ENCODE peak calls at places on chromosomes 5 and 9, in six cellular contexts. One of them, this sample, is unnamed.

GRCh38 chr5:122129332-122129731 is at the start of gene ZNF474:
- DNase-seq in astrocyte of the spinal cord: peak
- DNase-seq in spleen: no peak
- DNase-seq in activated B cell treated with CpG ODN at 0.5 μM for 24 hours: no peak
- DNase-seq in AG10803: peak
- DNase-seq in OCI-LY7: no peak
- DNase-seq in this sample: peak

GRCh38 chr9:114344188-114344566 is 14.5 kb downstream of the ORM2 start:
- DNase-seq in OCI-LY7: no peak
- DNase-seq in AG10803: no peak
- DNase-seq in astrocyte of the spinal cord: no peak
- DNase-seq in activated B cell treated with CpG ODN at 0.5 μM for 24 hours: no peak
- DNase-seq in spleen: peak
- DNase-seq in this sample: no peak

GRCh38 chr9:129306318-129306973 is 128.4 kb upstream of the IER5L start:
- DNase-seq in spleen: peak
- DNase-seq in OCI-LY7: no peak
- DNase-seq in activated B cell treated with CpG ODN at 0.5 μM for 24 hours: no peak
- DNase-seq in AG10803: no peak
- DNase-seq in astrocyte of the spinal cord: no peak
- DNase-seq in this sample: no peak

GRCh38 chr5:77851229-77852067 is 75.3 kb upstream of the TBCA start:
- DNase-seq in OCI-LY7: no peak
- DNase-seq in astrocyte of the spinal cord: no peak
- DNase-seq in activated B cell treated with CpG ODN at 0.5 μM for 24 hours: peak
- DNase-seq in AG10803: peak
- DNase-seq in spleen: peak
- DNase-seq in this sample: peak

GRCh38 chr5:179698935-179699639 is at the start of gene CANX:
- DNase-seq in OCI-LY7: no peak
- DNase-seq in activated B cell treated with CpG ODN at 0.5 μM for 24 hours: no peak
- DNase-seq in AG10803: no peak
- DNase-seq in astrocyte of the spinal cord: peak
- DNase-seq in spleen: no peak
- DNase-seq in this sample: no peak

GRCh38 chr5:124043456-124043855 is 531.5 kb downstream of the CSNK1G3 start:
- DNase-seq in astrocyte of the spinal cord: no peak
- DNase-seq in OCI-LY7: peak
- DNase-seq in AG10803: no peak
- DNase-seq in activated B cell treated with CpG ODN at 0.5 μM for 24 hours: no peak
- DNase-seq in spleen: no peak
- DNase-seq in this sample: no peak

GRCh38 chr5:160021818-160022446 is 13.0 kb downstream of the TTC1 start:
- DNase-seq in activated B cell treated with CpG ODN at 0.5 μM for 24 hours: no peak
- DNase-seq in spleen: no peak
- DNase-seq in OCI-LY7: peak
- DNase-seq in astrocyte of the spinal cord: peak
- DNase-seq in AG10803: peak
- DNase-seq in this sample: peak

GRCh38 chr5:142192799-142193428 is 84.3 kb downstream of the NDFIP1 start:
- DNase-seq in activated B cell treated with CpG ODN at 0.5 μM for 24 hours: no peak
- DNase-seq in astrocyte of the spinal cord: no peak
- DNase-seq in spleen: no peak
- DNase-seq in AG10803: no peak
- DNase-seq in OCI-LY7: no peak
- DNase-seq in this sample: no peak

GRCh38 chr9:115234094-115234493 is 116.1 kb upstream of the TNC start:
- DNase-seq in astrocyte of the spinal cord: peak
- DNase-seq in spleen: no peak
- DNase-seq in OCI-LY7: no peak
- DNase-seq in AG10803: peak
- DNase-seq in activated B cell treated with CpG ODN at 0.5 μM for 24 hours: no peak
- DNase-seq in this sample: no peak

GRCh38 chr9:125049212-125049611 is 94.1 kb downstream of the SCAI start:
- DNase-seq in OCI-LY7: no peak
- DNase-seq in activated B cell treated with CpG ODN at 0.5 μM for 24 hours: no peak
- DNase-seq in AG10803: no peak
- DNase-seq in astrocyte of the spinal cord: no peak
- DNase-seq in spleen: no peak
- DNase-seq in this sample: no peak

GRCh38 chr5:149452007-149452664 is 73.0 kb upstream of the IL17B start:
- DNase-seq in activated B cell treated with CpG ODN at 0.5 μM for 24 hours: no peak
- DNase-seq in spleen: no peak
- DNase-seq in OCI-LY7: peak
- DNase-seq in AG10803: peak
- DNase-seq in astrocyte of the spinal cord: peak
- DNase-seq in this sample: peak

GRCh38 chr5:94245608-94246007 is 372.8 kb downstream of the KIAA0825 start:
- DNase-seq in OCI-LY7: no peak
- DNase-seq in activated B cell treated with CpG ODN at 0.5 μM for 24 hours: no peak
- DNase-seq in AG10803: peak
- DNase-seq in astrocyte of the spinal cord: peak
- DNase-seq in spleen: no peak
- DNase-seq in this sample: no peak

GRCh38 chr5:120538149-120538548 is 74.0 kb downstream of the PRR16 start:
- DNase-seq in OCI-LY7: no peak
- DNase-seq in AG10803: peak
- DNase-seq in activated B cell treated with CpG ODN at 0.5 μM for 24 hours: no peak
- DNase-seq in astrocyte of the spinal cord: peak
- DNase-seq in spleen: no peak
- DNase-seq in this sample: no peak

GRCh38 chr9:126773004-126773607 is 31.7 kb upstream of the ZBTB43 start:
- DNase-seq in astrocyte of the spinal cord: no peak
- DNase-seq in spleen: no peak
- DNase-seq in OCI-LY7: no peak
- DNase-seq in activated B cell treated with CpG ODN at 0.5 μM for 24 hours: no peak
- DNase-seq in AG10803: no peak
- DNase-seq in this sample: peak

GRCh38 chr5:60261732-60262131 is 368.2 kb upstream of the PDE4D start:
- DNase-seq in astrocyte of the spinal cord: no peak
- DNase-seq in activated B cell treated with CpG ODN at 0.5 μM for 24 hours: no peak
- DNase-seq in spleen: no peak
- DNase-seq in AG10803: no peak
- DNase-seq in OCI-LY7: no peak
- DNase-seq in this sample: no peak

GRCh38 chr5:173187054-173187743 is 42.9 kb downstream of the BNIP1 start:
- DNase-seq in AG10803: no peak
- DNase-seq in activated B cell treated with CpG ODN at 0.5 μM for 24 hours: no peak
- DNase-seq in astrocyte of the spinal cord: no peak
- DNase-seq in OCI-LY7: peak
- DNase-seq in spleen: no peak
- DNase-seq in this sample: no peak

GRCh38 chr5:180658774-180659564 is 9.6 kb upstream of the FLT4 start:
- DNase-seq in spleen: no peak
- DNase-seq in OCI-LY7: no peak
- DNase-seq in AG10803: no peak
- DNase-seq in astrocyte of the spinal cord: no peak
- DNase-seq in activated B cell treated with CpG ODN at 0.5 μM for 24 hours: no peak
- DNase-seq in this sample: no peak

GRCh38 chr9:91033802-91034201 is 232.2 kb downstream of the SYK start:
- DNase-seq in AG10803: no peak
- DNase-seq in astrocyte of the spinal cord: no peak
- DNase-seq in activated B cell treated with CpG ODN at 0.5 μM for 24 hours: no peak
- DNase-seq in spleen: peak
- DNase-seq in OCI-LY7: peak
- DNase-seq in this sample: peak

GRCh38 chr5:83711982-83712601 is 8.6 kb downstream of the HAPLN1 start:
- DNase-seq in spleen: no peak
- DNase-seq in astrocyte of the spinal cord: peak
- DNase-seq in OCI-LY7: peak
- DNase-seq in AG10803: peak
- DNase-seq in activated B cell treated with CpG ODN at 0.5 μM for 24 hours: no peak
- DNase-seq in this sample: peak

GRCh38 chr5:123359454-123359853 is 63.7 kb downstream of the CEP120 start:
- DNase-seq in OCI-LY7: peak
- DNase-seq in astrocyte of the spinal cord: no peak
- DNase-seq in AG10803: no peak
- DNase-seq in spleen: no peak
- DNase-seq in activated B cell treated with CpG ODN at 0.5 μM for 24 hours: no peak
- DNase-seq in this sample: no peak

GRCh38 chr9:87712801-87713277 is 13.1 kb upstream of the CTSL start:
- DNase-seq in OCI-LY7: no peak
- DNase-seq in AG10803: no peak
- DNase-seq in spleen: no peak
- DNase-seq in astrocyte of the spinal cord: no peak
- DNase-seq in activated B cell treated with CpG ODN at 0.5 μM for 24 hours: no peak
- DNase-seq in this sample: no peak

GRCh38 chr5:115549154-115549553 is 4.6 kb upstream of the FEM1C start:
- DNase-seq in AG10803: no peak
- DNase-seq in astrocyte of the spinal cord: no peak
- DNase-seq in activated B cell treated with CpG ODN at 0.5 μM for 24 hours: no peak
- DNase-seq in spleen: no peak
- DNase-seq in OCI-LY7: peak
- DNase-seq in this sample: no peak
- TF ChIP-seq CTCF in AG10803: no peak
- TF ChIP-seq CTCF in astrocyte of the spinal cord: peak
- TF ChIP-seq CTCF in activated B cell treated with CpG ODN at 0.5 μM for 24 hours: no peak
- TF ChIP-seq CTCF in spleen: no peak
- TF ChIP-seq CTCF in OCI-LY7: peak
- TF ChIP-seq CTCF in this sample: no peak

GRCh38 chr9:928363-929042 is 48.0 kb upstream of the DMRT3 start:
- DNase-seq in spleen: no peak
- DNase-seq in astrocyte of the spinal cord: no peak
- DNase-seq in activated B cell treated with CpG ODN at 0.5 μM for 24 hours: no peak
- DNase-seq in AG10803: no peak
- DNase-seq in OCI-LY7: peak
- DNase-seq in this sample: peak
- TF ChIP-seq CTCF in spleen: no peak
- TF ChIP-seq CTCF in astrocyte of the spinal cord: peak
- TF ChIP-seq CTCF in activated B cell treated with CpG ODN at 0.5 μM for 24 hours: no peak
- TF ChIP-seq CTCF in AG10803: peak
- TF ChIP-seq CTCF in OCI-LY7: peak
- TF ChIP-seq CTCF in this sample: peak

GRCh38 chr9:3336951-3337350 is 188.8 kb downstream of the RFX3 start:
- DNase-seq in AG10803: no peak
- DNase-seq in OCI-LY7: no peak
- DNase-seq in activated B cell treated with CpG ODN at 0.5 μM for 24 hours: no peak
- DNase-seq in spleen: no peak
- DNase-seq in astrocyte of the spinal cord: no peak
- DNase-seq in this sample: no peak

GRCh38 chr9:3332802-3333201 is 193.0 kb downstream of the RFX3 start:
- DNase-seq in OCI-LY7: no peak
- DNase-seq in activated B cell treated with CpG ODN at 0.5 μM for 24 hours: no peak
- DNase-seq in astrocyte of the spinal cord: no peak
- DNase-seq in spleen: no peak
- DNase-seq in AG10803: peak
- DNase-seq in this sample: no peak

GRCh38 chr9:3329361-3329760 is 196.4 kb downstream of the RFX3 start:
- DNase-seq in activated B cell treated with CpG ODN at 0.5 μM for 24 hours: no peak
- DNase-seq in spleen: no peak
- DNase-seq in OCI-LY7: no peak
- DNase-seq in astrocyte of the spinal cord: peak
- DNase-seq in AG10803: peak
- DNase-seq in this sample: no peak

GRCh38 chr9:3330792-3331420 is 194.9 kb downstream of the RFX3 start:
- DNase-seq in OCI-LY7: no peak
- DNase-seq in AG10803: peak
- DNase-seq in spleen: no peak
- DNase-seq in activated B cell treated with CpG ODN at 0.5 μM for 24 hours: no peak
- DNase-seq in astrocyte of the spinal cord: peak
- DNase-seq in this sample: no peak

GRCh38 chr9:3331801-3332200 is 194.0 kb downstream of the RFX3 start:
- DNase-seq in OCI-LY7: peak
- DNase-seq in astrocyte of the spinal cord: no peak
- DNase-seq in activated B cell treated with CpG ODN at 0.5 μM for 24 hours: no peak
- DNase-seq in AG10803: no peak
- DNase-seq in spleen: no peak
- DNase-seq in this sample: no peak
- TF ChIP-seq CTCF in OCI-LY7: peak
- TF ChIP-seq CTCF in astrocyte of the spinal cord: peak
- TF ChIP-seq CTCF in activated B cell treated with CpG ODN at 0.5 μM for 24 hours: no peak
- TF ChIP-seq CTCF in AG10803: peak
- TF ChIP-seq CTCF in spleen: no peak
- TF ChIP-seq CTCF in this sample: peak

GRCh38 chr9:70322096-70322495 is 63.3 kb downstream of the SMC5 start:
- DNase-seq in AG10803: no peak
- DNase-seq in astrocyte of the spinal cord: no peak
- DNase-seq in spleen: no peak
- DNase-seq in OCI-LY7: no peak
- DNase-seq in activated B cell treated with CpG ODN at 0.5 μM for 24 hours: no peak
- DNase-seq in this sample: no peak

GRCh38 chr9:70315389-70315788 is 56.6 kb downstream of the SMC5 start:
- DNase-seq in AG10803: peak
- DNase-seq in astrocyte of the spinal cord: peak
- DNase-seq in spleen: no peak
- DNase-seq in OCI-LY7: no peak
- DNase-seq in activated B cell treated with CpG ODN at 0.5 μM for 24 hours: no peak
- DNase-seq in this sample: no peak

DNA sequence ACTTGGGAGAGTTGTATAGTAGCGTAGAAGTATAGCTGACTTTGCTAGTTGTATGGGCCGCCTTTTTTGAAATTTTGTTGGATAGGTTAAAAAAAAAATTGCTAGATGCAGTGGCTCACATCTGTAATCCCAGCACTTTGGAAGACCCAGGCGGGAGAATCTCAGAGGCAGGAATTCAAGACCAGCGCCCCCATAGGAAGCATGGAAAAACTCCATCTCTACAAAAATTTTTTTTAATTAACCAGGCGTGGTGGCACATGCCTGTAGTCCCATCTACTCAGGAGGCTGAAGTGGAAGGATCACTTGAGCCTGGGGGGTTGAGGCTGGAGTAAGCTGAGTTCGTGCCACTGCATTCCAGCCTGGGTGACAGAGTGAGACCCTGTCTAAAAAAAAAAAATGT is 59.2 kb downstream of the SMC5 start:
- DNase-seq in AG10803: no peak
- DNase-seq in astrocyte of the spinal cord: no peak
- DNase-seq in activated B cell treated with CpG ODN at 0.5 μM for 24 hours: no peak
- DNase-seq in OCI-LY7: no peak
- DNase-seq in spleen: no peak
- DNase-seq in this sample: no peak
- TF ChIP-seq CTCF in AG10803: no peak
- TF ChIP-seq CTCF in astrocyte of the spinal cord: peak
- TF ChIP-seq CTCF in activated B cell treated with CpG ODN at 0.5 μM for 24 hours: no peak
- TF ChIP-seq CTCF in OCI-LY7: no peak
- TF ChIP-seq CTCF in spleen: no peak
- TF ChIP-seq CTCF in this sample: peak

This sample was measured in nephron progenitor cell.